ENCODE peak calls at places on chromosomes 13 and 19, in four cellular contexts. E, Y, M and D are unnamed samples.

GRCh38 chr13:84121456-84121855 is 239.2 kb upstream of the SLITRK1 start:
- DNase-seq in E (no peak), Y (no peak), M (no peak), D (no peak)

GRCh38 chr19:1725100-1726064 is 27.9 kb upstream of the ONECUT3 start:
- DNase-seq in E (peak), Y (no peak), M (peak), D (peak)

GRCh38 chr13:89822467-89822866 is 1525.0 kb upstream of the MIR17HG start:
- DNase-seq in E (no peak), Y (no peak), M (no peak), D (no peak)

GRCh38 chr19:11381535-11382369 is 2.4 kb downstream of the EPOR start:
- DNase-seq in E (peak), Y (no peak), M (peak), D (peak)

GRCh38 chr19:39542198-39542597 is 2.2 kb upstream of the EID2 start:
- DNase-seq in E (no peak), Y (no peak), M (no peak), D (no peak)

GRCh38 chr19:1066251-1066747 is 668 bp upstream of the ARHGAP45 start:
- DNase-seq in E (no peak), Y (no peak), M (peak), D (peak)

GRCh38 chr13:109821038-109821545 is 34.7 kb upstream of the IRS2 start:
- DNase-seq in E (no peak), Y (peak), M (no peak), D (no peak)

GRCh38 chr19:47447470-47448359 is 24.0 kb downstream of the SLC8A2 start:
- DNase-seq in E (peak), Y (no peak), M (peak), D (no peak)

GRCh38 chr13:46593403-46593802 is 40.4 kb downstream of the LRCH1 start:
- DNase-seq in E (peak), Y (no peak), M (no peak), D (no peak)

GRCh38 chr19:4972509-4973230 is 3.8 kb downstream of the KDM4B start:
- DNase-seq in E (no peak), Y (no peak), M (no peak), D (no peak)

GRCh38 chr13:61252213-61252612 is 163.4 kb downstream of the PCDH20 start:
- DNase-seq in E (no peak), Y (no peak), M (no peak), D (no peak)

GRCh38 chr13:99655351-99656091 is 154.2 kb downstream of the TM9SF2 start:
- DNase-seq in E (peak), Y (no peak), M (no peak), D (no peak)

GRCh38 chr13:44132710-44133109 is 240.9 kb upstream of the SERP2 start:
- DNase-seq in E (no peak), Y (no peak), M (no peak), D (no peak)